ENCODE peak calls at places on chromosomes 11 and 22, in seven cellular contexts. M is NCI-H1417 treated with DMSO at 0.1 percent for 48 hours; D is gastrocnemius medialis; B is activated naive CD4-positive, alpha-beta T cell treated with anti-CD3 and anti-CD28 coated beads, Interleukin-2, amount 50 U/mL, for 16 hours; W is anterior cingulate cortex; Y is activated T-helper 9 cell treated with anti-CD3 and anti-CD28 coated beads, Interleukin-2, amount 50 U/mL, for 16 hours; A is kidney epithelial cell. C is an unnamed sample.
A peak's percentile ranks its signal among the peaks of the same experiment; 100 is the strongest.

GRCh38 chr11:65672180-65672860 is 9.6 kb upstream of the RELA start:
- DNase-seq in M (no peak), B (no peak), W (no peak), Y (no peak), D (no peak), A (no peak), C (no peak)

GRCh38 chr11:120304526-120304925 is 20.6 kb upstream of the TLCD5 start:
- DNase-seq in Y (no peak), M (no peak), B (no peak), D (no peak), W (no peak), A (no peak), C (no peak)

GRCh38 chr11:75898871-75899270 is 83.9 kb downstream of the UVRAG start:
- DNase-seq in D (no peak), Y (no peak), W (no peak), A (no peak), M (no peak), B (no peak), C (no peak)

GRCh38 chr11:33687733-33688479 is 12.7 kb downstream of the C11orf91 start:
- DNase-seq in D (no peak), A (no peak), M (peak; percentile 57), W (no peak), B (no peak), Y (no peak), C (peak; percentile 55)

GRCh38 chr11:61061081-61061826 is 41.0 kb upstream of the CD5 start:
- DNase-seq in D (no peak), A (no peak), Y (peak; percentile 76), W (no peak), B (peak; percentile 86), M (no peak), C (no peak)

GRCh38 chr11:76752321-76753175 is 30.6 kb upstream of the TSKU start:
- DNase-seq in D (peak; percentile 77), M (no peak), B (no peak), W (no peak), Y (no peak), A (no peak), C (no peak)

GRCh38 chr11:35682230-35683195 is 19.9 kb downstream of the TRIM44 start:
- DNase-seq in B (no peak), M (peak; percentile 4), A (no peak), W (peak; percentile 12), Y (no peak), D (no peak), C (peak; percentile 91)

GRCh38 chr11:17597770-17598169 is 50.7 kb downstream of the OTOG start:
- DNase-seq in D (no peak), B (no peak), Y (no peak), M (no peak), W (no peak), A (no peak), C (no peak)

GRCh38 chr11:33779849-33780528 is 5.7 kb upstream of the FBXO3 start:
- DNase-seq in A (no peak), M (no peak), B (no peak), W (no peak), Y (no peak), D (no peak), C (no peak)

GRCh38 chr22:36606114-36606513 is 77.1 kb upstream of the EIF3D start:
- DNase-seq in M (no peak), D (no peak), W (peak; percentile 6), B (no peak), A (no peak), Y (no peak), C (peak; percentile 35)

GRCh38 chr11:21556936-21557335 is 635.9 kb upstream of the ANO5 start:
- DNase-seq in Y (no peak), D (no peak), B (no peak), M (peak; percentile 68), W (no peak), A (no peak), C (no peak)

GRCh38 chr11:72048718-72049460 is 31.5 kb downstream of the NUMA1 start:
- DNase-seq in W (peak; percentile 24), Y (no peak), B (no peak), D (no peak), M (peak; percentile 21), A (no peak), C (peak; percentile 82)

GRCh38 chr22:47154621-47155081 is 392.2 kb downstream of the TBC1D22A start:
- DNase-seq in Y (no peak), M (no peak), D (peak; percentile 21), A (no peak), B (no peak), W (peak; percentile 46), C (no peak)

GRCh38 chr22:20967697-20968201 is 694 bp downstream of the AIFM3 start:
- DNase-seq in Y (no peak), D (no peak), A (no peak), M (no peak), W (no peak), B (no peak), C (no peak)

GRCh38 chr11:57323503-57324153 is 1.1 kb downstream of the TNKS1BP1 start:
- DNase-seq in W (no peak), A (no peak), D (no peak), M (no peak), B (no peak), Y (no peak), C (no peak)

GRCh38 chr11:12066799-12067508 is 43.4 kb upstream of the MICAL2 start:
- DNase-seq in A (no peak), W (peak; percentile 43), Y (no peak), D (peak; percentile 90), B (no peak), M (no peak), C (no peak)

GRCh38 chr11:26276798-26277424 is 55.0 kb upstream of the ANO3 start:
- DNase-seq in Y (no peak), M (no peak), B (no peak), A (peak; percentile 18), W (peak; percentile 0), D (peak; percentile 18), C (peak; percentile 8)